ENCODE peak calls at places on chromosomes 3 and 15, in seven cellular contexts. V, D, L, P, N, J and Z are unnamed samples.
A peak's percentile ranks its signal among the peaks of the same experiment; 100 is the strongest.

GRCh38 chr15:100336061-100336460 is 5.7 kb downstream of the ADAMTS17 start:
- DNase-seq in V (no peak), D (no peak), L (no peak), P (no peak), N (peak; percentile 8), J (no peak), Z (no peak)

GRCh38 chr3:76570436-76571057 is 469.4 kb upstream of the ROBO2 start:
- DNase-seq in V (no peak), D (no peak), L (no peak), P (no peak), N (peak; percentile 9), J (no peak), Z (no peak)

GRCh38 chr3:69032137-69032536 is 18.7 kb upstream of the EOGT start:
- DNase-seq in V (no peak), D (no peak), L (no peak), P (no peak), N (no peak), J (no peak), Z (no peak)

GRCh38 chr15:98776607-98777281 is 128.4 kb downstream of the IGF1R start:
- DNase-seq in V (peak; percentile 92), D (no peak), L (peak; percentile 67), P (no peak), N (no peak), J (peak; percentile 79), Z (peak; percentile 58)

GRCh38 chr15:89187911-89188514 is 33.4 kb downstream of the RLBP1 start:
- DNase-seq in V (no peak), D (no peak), L (no peak), P (no peak), N (no peak), J (no peak), Z (no peak)

GRCh38 chr15:28904541-28905303 is 18.9 kb downstream of the APBA2 start:
- DNase-seq in V (no peak), D (no peak), L (no peak), P (no peak), N (no peak), J (no peak), Z (peak; percentile 13)

GRCh38 chr15:74775132-74775562 is 6.7 kb upstream of the CSK start:
- DNase-seq in V (no peak), D (no peak), L (no peak), P (no peak), N (no peak), J (no peak), Z (no peak)

GRCh38 chr3:38168988-38169363 is 3.6 kb downstream of the OXSR1 start:
- DNase-seq in V (no peak), D (no peak), L (no peak), P (no peak), N (no peak), J (no peak), Z (no peak)

GRCh38 chr15:66130496-66131014 is 123.0 kb downstream of the MEGF11 start:
- DNase-seq in V (no peak), D (no peak), L (no peak), P (no peak), N (no peak), J (no peak), Z (no peak)

GRCh38 chr3:5110307-5110706 is 11.8 kb upstream of the ARL8B start:
- DNase-seq in V (no peak), D (no peak), L (no peak), P (no peak), N (no peak), J (no peak), Z (no peak)

GRCh38 chr15:92510163-92510882 is 116.6 kb downstream of the ST8SIA2 start:
- DNase-seq in V (no peak), D (no peak), L (no peak), P (peak; percentile 94), N (peak; percentile 81), J (no peak), Z (no peak)

GRCh38 chr15:31758126-31758525 is 272.2 kb upstream of the CHRNA7 start:
- DNase-seq in V (peak; percentile 78), D (no peak), L (peak; percentile 51), P (no peak), N (no peak), J (no peak), Z (peak; percentile 30)

GRCh38 chr3:191356586-191357439 is 26.5 kb upstream of the UTS2B start:
- DNase-seq in V (no peak), D (no peak), L (no peak), P (no peak), N (no peak), J (peak; percentile 31), Z (peak; percentile 31)

GRCh38 chr3:96354742-96355141 is 459.7 kb upstream of the EPHA6 start:
- DNase-seq in V (no peak), D (no peak), L (no peak), P (no peak), N (no peak), J (no peak), Z (no peak)

GRCh38 chr3:132256984-132257383 is 60.2 kb upstream of the ACP3 start:
- DNase-seq in V (peak; percentile 11), D (no peak), L (peak; percentile 14), P (peak; percentile 69), N (peak; percentile 66), J (peak; percentile 34), Z (peak; percentile 40)

GRCh38 chr15:23567921-23568320 is 2.4 kb downstream of the MKRN3 start:
- DNase-seq in V (no peak), D (no peak), L (no peak), P (no peak), N (no peak), J (no peak), Z (no peak)
- H3K9me3 ChIP-seq in V (no peaks in the 10 kb centered on the region), D (no peaks in the 10 kb centered on the region), L (no peaks in the 10 kb centered on the region), P (peaks cover 26% of the 10 kb centered on the region), N (peaks cover 13% of the 10 kb centered on the region), J (no peaks in the 10 kb centered on the region), Z (peaks cover 11% of the 10 kb centered on the region)

GRCh38 chr3:142576792-142577191 is 1.7 kb downstream of the ATR start:
- DNase-seq in V (no peak), D (no peak), L (no peak), P (no peak), N (no peak), J (no peak), Z (no peak)
- H3K4me1 ChIP-seq in V (peaks cover 15% of the 10 kb centered on the region), D (peaks cover 48% of the 10 kb centered on the region), L (peaks cover 31% of the 10 kb centered on the region), P (peaks cover 2% of the 10 kb centered on the region), N (no peaks in the 10 kb centered on the region), J (peaks cover 7% of the 10 kb centered on the region), Z (peaks cover 12% of the 10 kb centered on the region)

GRCh38 chr3:195540526-195540925 is 2.6 kb downstream of the PPP1R2 start:
- DNase-seq in V (no peak), D (no peak), L (no peak), P (no peak), N (no peak), J (no peak), Z (no peak)
- H3K4me3 ChIP-seq in V (no peak overlapping the region), D (peak overlapping the region; percentile 85), L (no peak overlapping the region), P (no peak overlapping the region), N (no peak overlapping the region), J (no peak overlapping the region), Z (peak overlapping the region; percentile 68)

DNA sequence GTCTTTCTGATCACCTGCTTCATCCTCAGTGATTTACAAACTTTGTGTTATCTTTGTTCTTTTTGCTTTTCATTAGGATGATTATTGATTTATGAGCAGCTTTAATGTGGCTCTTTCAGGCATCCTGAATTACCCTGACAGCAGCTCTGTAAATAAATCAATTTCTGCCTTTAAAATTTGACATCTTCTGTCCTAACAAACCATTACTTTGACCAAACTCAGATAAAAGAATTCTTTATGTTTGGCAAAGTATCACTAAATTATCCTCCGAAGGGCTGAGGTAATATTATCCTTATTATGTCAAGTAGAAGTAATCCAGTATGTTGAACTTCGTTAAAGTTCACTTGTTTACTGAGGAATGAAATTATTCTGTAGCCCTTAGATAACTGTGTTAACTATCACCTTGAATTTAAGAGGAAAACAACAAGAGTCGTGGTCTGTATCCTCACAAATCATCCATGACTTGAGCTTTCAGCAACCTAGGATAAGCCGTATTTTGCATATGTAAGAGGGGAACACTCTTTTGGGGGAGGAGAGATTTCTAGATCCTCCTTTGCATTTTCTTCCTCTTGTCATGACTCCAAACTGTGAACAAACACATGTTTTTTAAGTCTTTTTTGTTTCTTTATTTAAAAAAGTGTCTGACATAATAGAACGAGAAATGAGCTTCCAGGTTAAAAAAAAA is 173.2 kb upstream of the STAC start:
- DNase-seq in V (no peak), D (no peak), L (no peak), P (peak; percentile 33), N (no peak), J (no peak), Z (no peak)
- H3K9me3 ChIP-seq in V (no peaks in the 10 kb centered on the region), D (no peaks in the 10 kb centered on the region), L (no peaks in the 10 kb centered on the region), P (no peaks in the 10 kb centered on the region), N (no peaks in the 10 kb centered on the region), J (no peaks in the 10 kb centered on the region), Z (no peaks in the 10 kb centered on the region)

DNA sequence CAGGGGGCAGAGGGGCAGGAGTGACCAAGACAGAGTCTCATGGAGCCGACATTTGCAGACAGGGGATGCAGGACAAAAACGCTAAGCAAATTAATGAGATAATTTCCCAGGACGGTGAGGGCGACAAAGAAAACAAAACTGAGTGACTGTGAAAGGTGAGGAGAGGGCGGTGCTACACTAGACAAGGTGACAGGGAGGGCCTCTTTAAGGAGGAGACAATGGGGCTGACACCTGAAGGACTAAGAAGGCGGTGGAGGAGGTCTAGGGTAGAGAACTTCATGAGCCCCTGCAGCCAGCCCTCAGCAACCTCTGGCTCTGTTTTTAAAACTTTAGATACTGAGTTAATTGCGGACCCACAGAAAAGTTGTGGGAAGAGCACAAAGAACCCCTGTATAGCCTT is 41.6 kb downstream of the IQSEC1 start:
- DNase-seq in V (no peak), D (no peak), L (no peak), P (no peak), N (no peak), J (no peak), Z (no peak)
- H3K4me1 ChIP-seq in V (peaks cover 15% of the 10 kb centered on the region), D (no peaks in the 10 kb centered on the region), L (no peaks in the 10 kb centered on the region), P (peaks cover 11% of the 10 kb centered on the region), N (peaks cover 13% of the 10 kb centered on the region), J (no peaks in the 10 kb centered on the region), Z (no peaks in the 10 kb centered on the region)

GRCh38 chr3:124791142-124791541 is 60.9 kb downstream of the UMPS start:
- DNase-seq in V (no peak), D (no peak), L (no peak), P (no peak), N (no peak), J (no peak), Z (no peak)
- H3K4me3 ChIP-seq in V (no peak overlapping the region), D (no peak overlapping the region), L (no peak overlapping the region), P (no peak overlapping the region), N (no peak overlapping the region), J (no peak overlapping the region), Z (no peak overlapping the region)

GRCh38 chr15:27884726-27885125 is 214.4 kb downstream of the OCA2 start:
- DNase-seq in V (no peak), D (no peak), L (no peak), P (no peak), N (no peak), J (no peak), Z (no peak)

GRCh38 chr15:27889258-27889657 is 209.9 kb downstream of the OCA2 start:
- DNase-seq in V (no peak), D (no peak), L (no peak), P (no peak), N (no peak), J (no peak), Z (no peak)

GRCh38 chr15:27885226-27885625 is 213.9 kb downstream of the OCA2 start:
- DNase-seq in V (no peak), D (no peak), L (no peak), P (no peak), N (no peak), J (no peak), Z (no peak)
- H3K9me3 ChIP-seq in V (no peaks in the 10 kb centered on the region), D (no peaks in the 10 kb centered on the region), L (no peaks in the 10 kb centered on the region), P (peaks cover 24% of the 10 kb centered on the region), N (no peaks in the 10 kb centered on the region), J (no peaks in the 10 kb centered on the region), Z (peaks cover 40% of the 10 kb centered on the region)

GRCh38 chr3:30676424-30677346 is 70.3 kb downstream of the TGFBR2 start:
- DNase-seq in V (no peak), D (no peak), L (no peak), P (no peak), N (no peak), J (no peak), Z (no peak)
- H3K4me1 ChIP-seq in V (no peaks in the 10 kb centered on the region), D (peaks cover 66% of the 10 kb centered on the region), L (peaks cover 18% of the 10 kb centered on the region), P (no peaks in the 10 kb centered on the region), N (peaks cover 28% of the 10 kb centered on the region), J (peaks cover 15% of the 10 kb centered on the region), Z (peaks cover 19% of the 10 kb centered on the region)